ENCODE peak calls at places on chromosomes 4 and X, in six cellular contexts. V, F, L, N, A and I are unnamed samples.

GRCh38 chr4:13527192-13527982 is 16.9 kb downstream of the NKX3-2 start:
- DNase-seq in F (peak; percentile 51), L (no peak), A (no peak), N (no peak), V (peak; percentile 22), I (no peak)

GRCh38 chr4:80173387-80173786 is 23.9 kb upstream of the PRDM8 start:
- DNase-seq in L (no peak), A (no peak), N (no peak), V (no peak), F (no peak), I (no peak)

GRCh38 chr4:7854697-7855370 is 84.8 kb downstream of the AFAP1 start:
- DNase-seq in V (no peak), A (no peak), L (no peak), N (no peak), F (no peak), I (peak; percentile 59)

GRCh38 chrX:150731795-150732194 is 38.6 kb downstream of the MTMR1 start:
- DNase-seq in N (peak; percentile 20), V (no peak), L (no peak), F (no peak), A (peak; percentile 91), I (no peak)

GRCh38 chrX:131068945-131069719 is 11.0 kb downstream of the ARHGAP36 start:
- DNase-seq in A (peak; percentile 34), L (no peak), N (no peak), F (peak; percentile 93), V (no peak), I (no peak)

GRCh38 chr4:31807036-31807435 is 1086.9 kb downstream of the PCDH7 start:
- DNase-seq in A (peak; percentile 70), V (no peak), F (no peak), N (no peak), L (no peak), I (no peak)

GRCh38 chr4:22897520-22898108 is 204.9 kb downstream of the GBA3 start:
- DNase-seq in F (peak; percentile 78), N (no peak), L (no peak), A (peak; percentile 33), V (peak; percentile 29), I (peak; percentile 16)

GRCh38 chr4:2426711-2427275 is 8.0 kb downstream of the CFAP99 start:
- DNase-seq in N (no peak), L (no peak), A (no peak), F (no peak), V (no peak), I (no peak)

GRCh38 chrX:24485976-24486680 is 21.0 kb downstream of the PDK3 start:
- DNase-seq in A (no peak), L (no peak), F (no peak), N (no peak), V (no peak), I (no peak)

GRCh38 chrX:70437921-70438665 is 6.5 kb upstream of the DLG3 start:
- DNase-seq in V (no peak), N (no peak), L (no peak), F (no peak), A (no peak), I (no peak)

GRCh38 chr4:182929296-182929695 is 12.1 kb upstream of the DCTD start:
- DNase-seq in F (no peak), V (no peak), A (peak; percentile 66), L (no peak), N (no peak), I (no peak)

GRCh38 chr4:26032572-26033320 is 118.7 kb downstream of the SMIM20 start:
- DNase-seq in N (peak; percentile 62), F (no peak), L (peak; percentile 16), A (peak; percentile 86), V (no peak), I (no peak)

GRCh38 chr4:7256989-7257810 is 64.9 kb downstream of the SORCS2 start:
- DNase-seq in V (no peak), F (no peak), L (peak; percentile 81), A (no peak), N (peak; percentile 69), I (no peak)

GRCh38 chrX:8743126-8743732 is 11.3 kb upstream of the ANOS1 start:
- DNase-seq in N (no peak), L (peak; percentile 16), A (peak; percentile 38), F (peak; percentile 90), V (peak; percentile 48), I (peak; percentile 39)

GRCh38 chr4:139229534-139230039 is 50.4 kb downstream of the MGARP start:
- DNase-seq in F (no peak), A (peak; percentile 81), N (no peak), V (no peak), L (no peak), I (peak; percentile 34)

GRCh38 chrX:66074920-66075879 is 35.3 kb upstream of the VSIG4 start:
- DNase-seq in F (no peak), V (no peak), N (no peak), A (no peak), L (no peak), I (peak; percentile 28)

GRCh38 chr4:151395873-151396272 is 13.1 kb upstream of the FHIP1A start:
- DNase-seq in A (no peak), F (no peak), N (no peak), V (no peak), L (no peak), I (no peak)

GRCh38 chr4:83212041-83212851 is 72.4 kb downstream of the COQ2 start:
- DNase-seq in A (no peak), L (no peak), F (no peak), V (no peak), N (no peak), I (peak; percentile 50)

GRCh38 chrX:44914532-44915198 is 41.7 kb downstream of the KDM6A start:
- DNase-seq in A (peak; percentile 48), N (no peak), L (no peak), V (no peak), F (no peak), I (no peak)

GRCh38 chrX:41491267-41492004 is 44.3 kb downstream of the NYX start:
- DNase-seq in L (no peak), V (peak; percentile 52), A (peak; percentile 97), F (peak; percentile 75), N (no peak), I (no peak)

GRCh38 chr4:72564184-72564583 is 4.8 kb downstream of the ADAMTS3 start:
- DNase-seq in A (peak; percentile 67), N (no peak), V (no peak), L (no peak), F (no peak), I (no peak)

GRCh38 chr4:129446074-129446473 is 350.1 kb downstream of the C4orf33 start:
- DNase-seq in A (no peak), L (no peak), N (no peak), V (no peak), F (peak; percentile 68), I (no peak)

GRCh38 chr4:103099691-103100392 is at the start of gene BDH2:
- DNase-seq in N (peak; percentile 41), L (no peak), F (peak; percentile 58), V (peak; percentile 72), A (peak; percentile 99), I (peak; percentile 27)

GRCh38 chr4:39255266-39255665 is 72.9 kb downstream of the WDR19 start:
- DNase-seq in A (peak; percentile 6), F (no peak), L (no peak), N (no peak), V (no peak), I (no peak)

GRCh38 chr4:110059556-110060191 is 138.7 kb downstream of the ELOVL6 start:
- DNase-seq in F (no peak), N (no peak), L (no peak), V (no peak), A (peak; percentile 52), I (no peak)

GRCh38 chrX:134761788-134762187 is 103.5 kb upstream of the PLAC1 start:
- DNase-seq in F (no peak), A (peak; percentile 27), V (no peak), N (no peak), L (no peak), I (no peak)

GRCh38 chr4:128355301-128355700 is 67.7 kb upstream of the PGRMC2 start:
- DNase-seq in V (no peak), N (no peak), L (no peak), F (no peak), A (no peak), I (no peak)

GRCh38 chr4:13733817-13734216 is 106.3 kb upstream of the BOD1L1 start:
- DNase-seq in V (no peak), F (no peak), A (no peak), N (no peak), L (no peak), I (no peak)

DNA sequence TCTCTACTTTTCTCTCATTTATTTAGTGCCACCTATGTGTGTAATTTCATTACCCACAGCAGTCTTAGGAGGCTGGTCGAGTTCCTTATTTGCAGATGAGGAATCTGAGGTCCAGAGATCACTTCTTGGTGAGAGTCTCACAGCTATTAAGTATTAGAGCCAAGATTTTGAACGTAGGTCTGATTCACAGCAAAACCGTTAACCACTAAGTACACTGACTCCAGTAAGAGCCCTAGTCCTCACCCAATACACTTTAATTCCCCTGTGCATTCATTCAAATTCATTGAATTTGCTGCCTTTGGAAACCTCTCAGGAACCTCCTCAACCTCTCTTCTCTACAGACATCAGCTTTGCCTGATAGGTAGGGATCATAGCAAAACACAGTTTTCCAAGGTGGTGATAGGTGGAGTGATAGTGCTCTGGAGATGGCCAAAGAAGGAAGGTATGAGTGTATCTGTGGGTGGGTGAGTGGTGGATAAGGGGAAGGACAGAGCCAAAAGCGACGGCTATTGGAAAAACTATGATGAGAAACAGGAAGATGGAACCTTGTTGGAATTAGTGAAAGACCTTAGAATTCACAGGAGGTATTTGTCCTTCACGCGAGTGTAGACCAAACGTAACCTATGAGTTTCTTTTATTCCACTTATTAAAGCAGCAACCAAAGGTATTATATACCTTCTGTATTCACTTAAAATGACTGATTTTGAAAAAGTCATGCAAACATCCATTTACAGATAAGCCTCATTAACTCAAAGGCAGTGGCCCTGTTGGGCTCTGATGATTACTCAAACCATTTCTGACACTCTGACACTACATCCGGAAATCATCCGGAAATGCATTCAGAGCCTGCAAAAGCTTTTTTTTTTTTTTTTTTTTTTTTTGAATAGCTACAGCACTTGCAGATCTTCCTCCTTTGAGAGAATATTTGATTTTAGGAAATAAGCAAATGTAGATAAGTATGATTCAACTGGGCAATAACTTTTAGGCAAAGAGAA is 6.3 kb downstream of the FMR1 start:
- DNase-seq in V (no peak), F (no peak), A (no peak), N (no peak), L (no peak), I (peak; percentile 38)
- H3K27ac ChIP-seq in V (no peak overlapping the region), F (no peak overlapping the region), A (no peak overlapping the region), N (no peak overlapping the region), L (no peak overlapping the region), I (peak overlapping the region; percentile 24)

GRCh38 chr4:43690121-43690520 is 758.5 kb downstream of the KCTD8 start:
- DNase-seq in N (no peak), V (no peak), A (peak; percentile 54), L (no peak), F (no peak), I (no peak)
- H3K9me3 ChIP-seq in N (no peaks in the 10 kb centered on the region), V (no peaks in the 10 kb centered on the region), A (no peaks in the 10 kb centered on the region), L (no peaks in the 10 kb centered on the region), F (no peaks in the 10 kb centered on the region), I (no peaks in the 10 kb centered on the region)

GRCh38 chr4:168421671-168422070 is 58.6 kb downstream of the DDX60L start:
- DNase-seq in N (no peak), L (no peak), F (no peak), V (no peak), A (peak; percentile 4), I (no peak)
- H3K36me3 ChIP-seq in N (no peaks in the 10 kb centered on the region), L (no peaks in the 10 kb centered on the region), F (no peaks in the 10 kb centered on the region), V (peaks cover 5% of the 10 kb centered on the region), A (peaks cover 3% of the 10 kb centered on the region), I (peaks cover 28% of the 10 kb centered on the region)

DNA sequence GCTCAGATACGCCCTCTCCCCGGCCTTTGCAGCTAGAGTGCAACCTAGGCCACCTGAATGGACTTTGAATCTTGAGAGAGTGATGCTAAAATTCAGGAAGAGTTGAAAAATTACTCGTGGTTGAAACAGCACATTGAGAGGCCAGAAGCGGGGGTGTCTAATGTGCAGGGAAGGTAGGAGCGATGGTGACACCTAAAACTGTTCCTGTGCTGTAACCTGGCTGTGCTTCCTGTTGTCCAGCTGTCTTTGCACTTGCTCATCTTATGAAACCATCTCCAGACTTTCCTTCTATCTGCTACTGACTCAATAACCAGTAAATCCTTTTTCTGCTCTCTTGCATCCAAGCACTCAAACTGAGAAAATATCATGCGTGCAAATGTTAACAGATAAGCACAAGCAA is 106.4 kb upstream of the RPS6KA3 start:
- DNase-seq in N (no peak), V (no peak), F (no peak), A (no peak), L (no peak), I (no peak)
- H3K27ac ChIP-seq in N (no peak overlapping the region), V (no peak overlapping the region), F (no peak overlapping the region), A (no peak overlapping the region), L (no peak overlapping the region), I (no peak overlapping the region)